ENCODE peak calls at places on chromosomes 16 and 17, in seven cellular contexts. One of them, this sample, is unnamed.
A peak's percentile ranks its signal among the peaks of the same experiment; 100 is the strongest.

GRCh38 chr17:46785696-46786095 is 32.8 kb downstream of the WNT3 start:
- DNase-seq in GM13976: no peak
- DNase-seq in heart left ventricle: no peak
- DNase-seq in cardiac fibroblast: no peak
- DNase-seq in GM23338: peak; percentile 59
- DNase-seq in neural progenitor cell: peak; percentile 80
- DNase-seq in mucosa of descending colon: no peak
- DNase-seq in this sample: no peak

GRCh38 chr16:27860091-27860490 is 203.4 kb downstream of the GSG1L start:
- DNase-seq in GM13976: no peak
- DNase-seq in heart left ventricle: no peak
- DNase-seq in cardiac fibroblast: no peak
- DNase-seq in GM23338: no peak
- DNase-seq in neural progenitor cell: no peak
- DNase-seq in mucosa of descending colon: no peak
- DNase-seq in this sample: no peak

GRCh38 chr17:60675997-60676396 is 1.7 kb upstream of the BCAS3 start:
- DNase-seq in GM13976: no peak
- DNase-seq in heart left ventricle: no peak
- DNase-seq in cardiac fibroblast: no peak
- DNase-seq in GM23338: no peak
- DNase-seq in neural progenitor cell: no peak
- DNase-seq in mucosa of descending colon: no peak
- DNase-seq in this sample: no peak

GRCh38 chr16:17269434-17269833 is 201.3 kb downstream of the XYLT1 start:
- DNase-seq in GM13976: no peak
- DNase-seq in heart left ventricle: no peak
- DNase-seq in cardiac fibroblast: peak; percentile 9
- DNase-seq in GM23338: no peak
- DNase-seq in neural progenitor cell: no peak
- DNase-seq in mucosa of descending colon: no peak
- DNase-seq in this sample: no peak

GRCh38 chr16:3065069-3065741 is at the start of gene IL32:
- DNase-seq in GM13976: peak; percentile 77
- DNase-seq in heart left ventricle: peak; percentile 87
- DNase-seq in cardiac fibroblast: peak; percentile 95
- DNase-seq in GM23338: no peak
- DNase-seq in neural progenitor cell: no peak
- DNase-seq in mucosa of descending colon: peak; percentile 84
- DNase-seq in this sample: peak; percentile 69

GRCh38 chr16:78543066-78543465 is 443.6 kb downstream of the WWOX start:
- DNase-seq in GM13976: no peak
- DNase-seq in heart left ventricle: no peak
- DNase-seq in cardiac fibroblast: no peak
- DNase-seq in GM23338: no peak
- DNase-seq in neural progenitor cell: no peak
- DNase-seq in mucosa of descending colon: no peak
- DNase-seq in this sample: no peak

GRCh38 chr17:51818777-51819176 is 339.7 kb downstream of the CA10 start:
- DNase-seq in GM13976: no peak
- DNase-seq in heart left ventricle: no peak
- DNase-seq in cardiac fibroblast: no peak
- DNase-seq in GM23338: no peak
- DNase-seq in neural progenitor cell: no peak
- DNase-seq in mucosa of descending colon: no peak
- DNase-seq in this sample: no peak

GRCh38 chr17:59769891-59770290 is 62.4 kb downstream of the VMP1 start:
- DNase-seq in GM13976: no peak
- DNase-seq in heart left ventricle: no peak
- DNase-seq in cardiac fibroblast: peak; percentile 73
- DNase-seq in GM23338: no peak
- DNase-seq in neural progenitor cell: no peak
- DNase-seq in mucosa of descending colon: no peak
- DNase-seq in this sample: no peak

GRCh38 chr17:57735707-57736106 is 9.4 kb downstream of the CCDC182 start:
- DNase-seq in GM13976: no peak
- DNase-seq in heart left ventricle: no peak
- DNase-seq in cardiac fibroblast: no peak
- DNase-seq in GM23338: peak; percentile 75
- DNase-seq in neural progenitor cell: peak; percentile 55
- DNase-seq in mucosa of descending colon: no peak
- DNase-seq in this sample: peak; percentile 31
- TF ChIP-seq CTCF in GM13976: peak; percentile 22
- TF ChIP-seq CTCF in heart left ventricle: peak; percentile 23
- TF ChIP-seq CTCF in cardiac fibroblast: no peak
- TF ChIP-seq CTCF in GM23338: peak; percentile 55
- TF ChIP-seq CTCF in neural progenitor cell: peak; percentile 56
- TF ChIP-seq CTCF in mucosa of descending colon: no peak
- TF ChIP-seq CTCF in this sample: peak; percentile 46

DNA sequence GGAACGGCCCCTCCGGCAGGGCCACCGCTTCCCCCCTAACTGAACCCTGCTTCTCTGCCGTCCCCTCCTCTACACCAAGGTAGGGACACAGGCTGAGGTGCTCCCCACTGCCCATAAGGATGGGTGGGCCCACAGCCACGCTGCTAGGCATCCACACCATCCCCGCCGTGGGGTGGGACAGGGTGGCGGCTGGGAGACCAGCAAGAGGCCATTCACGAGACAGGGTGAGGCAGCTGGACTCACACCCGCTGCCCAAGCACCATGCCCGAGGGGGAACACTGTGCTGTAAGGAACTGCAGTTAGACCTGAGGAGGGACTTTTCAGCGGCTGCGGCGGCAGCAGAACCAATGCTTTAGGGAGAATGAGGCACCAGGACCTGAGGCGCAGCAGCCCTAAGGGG is 47.5 kb upstream of the RRN3 start:
- DNase-seq in GM13976: no peak
- DNase-seq in heart left ventricle: no peak
- DNase-seq in cardiac fibroblast: no peak
- DNase-seq in GM23338: no peak
- DNase-seq in neural progenitor cell: no peak
- DNase-seq in mucosa of descending colon: peak; percentile 25
- DNase-seq in this sample: no peak
- TF ChIP-seq CTCF in GM13976: no peak
- TF ChIP-seq CTCF in heart left ventricle: no peak
- TF ChIP-seq CTCF in cardiac fibroblast: no peak
- TF ChIP-seq CTCF in GM23338: no peak
- TF ChIP-seq CTCF in neural progenitor cell: no peak
- TF ChIP-seq CTCF in mucosa of descending colon: no peak
- TF ChIP-seq CTCF in this sample: no peak

GRCh38 chr17:29867643-29868181 is 62.3 kb downstream of the SSH2 start:
- DNase-seq in GM13976: no peak
- DNase-seq in heart left ventricle: no peak
- DNase-seq in cardiac fibroblast: no peak
- DNase-seq in GM23338: peak; percentile 39
- DNase-seq in neural progenitor cell: no peak
- DNase-seq in mucosa of descending colon: no peak
- DNase-seq in this sample: no peak
- TF ChIP-seq CTCF in GM13976: no peak
- TF ChIP-seq CTCF in heart left ventricle: peak; percentile 14
- TF ChIP-seq CTCF in cardiac fibroblast: no peak
- TF ChIP-seq CTCF in GM23338: peak; percentile 52
- TF ChIP-seq CTCF in neural progenitor cell: peak; percentile 39
- TF ChIP-seq CTCF in mucosa of descending colon: no peak
- TF ChIP-seq CTCF in this sample: peak; percentile 23

DNA sequence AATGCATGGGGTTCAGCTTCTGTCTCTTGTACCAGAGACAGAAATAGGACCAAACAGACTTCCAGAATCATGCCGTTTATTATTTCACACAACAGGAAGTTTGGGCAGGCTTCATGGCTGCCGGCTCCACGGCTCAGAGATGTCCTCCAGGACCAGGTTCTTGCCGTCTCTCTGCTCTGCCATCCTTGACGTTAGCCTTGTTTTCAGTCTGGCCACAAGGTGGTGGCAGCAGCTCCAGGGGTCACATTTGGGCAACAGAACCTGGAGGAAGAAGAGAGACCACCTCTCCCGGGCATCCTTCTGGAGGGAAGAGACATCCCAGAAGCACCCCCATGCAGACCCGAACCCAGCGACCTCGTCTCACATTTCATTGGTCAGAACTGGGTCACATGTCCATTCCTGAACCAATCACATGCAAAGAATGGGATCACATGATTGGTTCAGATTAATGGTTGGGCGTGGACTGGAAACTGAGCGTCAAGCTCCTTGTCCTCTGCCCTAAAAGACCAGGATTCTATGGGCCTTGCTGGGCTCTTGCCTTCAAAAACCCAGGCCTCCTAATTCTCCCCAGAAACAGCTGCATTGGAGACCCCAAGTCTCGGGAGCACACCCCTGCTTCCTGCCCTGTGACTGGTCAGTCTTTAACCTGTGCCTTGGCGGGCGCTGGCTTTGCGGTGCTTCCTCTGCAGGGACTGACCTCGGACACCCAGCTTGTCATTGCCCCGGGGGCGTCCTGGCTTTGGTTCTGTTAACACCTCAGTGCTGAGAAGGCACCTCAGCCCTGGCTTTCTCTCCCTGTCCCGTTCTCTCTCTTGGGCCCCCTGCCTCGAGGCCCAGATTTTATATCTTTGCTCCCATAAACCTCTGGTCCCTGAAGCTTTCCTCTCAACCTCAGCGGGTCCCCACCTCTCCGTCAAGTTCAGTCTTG is 63.3 kb downstream of the IRF8 start:
- DNase-seq in GM13976: no peak
- DNase-seq in heart left ventricle: no peak
- DNase-seq in cardiac fibroblast: no peak
- DNase-seq in GM23338: no peak
- DNase-seq in neural progenitor cell: no peak
- DNase-seq in mucosa of descending colon: no peak
- DNase-seq in this sample: no peak
- TF ChIP-seq CTCF in GM13976: peak; percentile 14
- TF ChIP-seq CTCF in heart left ventricle: no peak
- TF ChIP-seq CTCF in cardiac fibroblast: no peak
- TF ChIP-seq CTCF in GM23338: peak; percentile 16
- TF ChIP-seq CTCF in neural progenitor cell: no peak
- TF ChIP-seq CTCF in mucosa of descending colon: no peak
- TF ChIP-seq CTCF in this sample: no peak

DNA sequence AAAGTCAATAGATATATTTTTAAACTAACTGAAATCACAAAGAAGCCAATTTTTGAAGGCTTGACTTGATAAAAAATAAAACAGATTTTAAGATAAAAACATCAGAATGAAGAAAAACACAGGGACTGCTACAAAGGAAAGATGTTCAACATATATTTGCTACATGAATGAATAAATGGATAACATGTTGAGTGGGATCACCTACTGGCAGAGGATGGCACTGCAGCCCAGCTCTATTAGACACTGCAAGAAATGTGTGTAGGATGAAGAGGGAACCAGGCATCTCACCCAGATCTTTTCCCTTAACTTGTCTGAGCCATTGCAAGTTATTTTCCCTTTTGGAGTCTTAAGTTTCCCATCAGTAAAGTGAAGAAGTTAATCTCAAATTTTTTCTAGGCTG is 4.2 kb downstream of the AIPL1 start:
- DNase-seq in GM13976: no peak
- DNase-seq in heart left ventricle: no peak
- DNase-seq in cardiac fibroblast: no peak
- DNase-seq in GM23338: no peak
- DNase-seq in neural progenitor cell: no peak
- DNase-seq in mucosa of descending colon: no peak
- DNase-seq in this sample: no peak
- TF ChIP-seq CTCF in GM13976: no peak
- TF ChIP-seq CTCF in heart left ventricle: no peak
- TF ChIP-seq CTCF in cardiac fibroblast: peak; percentile 49
- TF ChIP-seq CTCF in GM23338: peak; percentile 59
- TF ChIP-seq CTCF in neural progenitor cell: peak; percentile 43
- TF ChIP-seq CTCF in mucosa of descending colon: no peak
- TF ChIP-seq CTCF in this sample: peak; percentile 22

DNA sequence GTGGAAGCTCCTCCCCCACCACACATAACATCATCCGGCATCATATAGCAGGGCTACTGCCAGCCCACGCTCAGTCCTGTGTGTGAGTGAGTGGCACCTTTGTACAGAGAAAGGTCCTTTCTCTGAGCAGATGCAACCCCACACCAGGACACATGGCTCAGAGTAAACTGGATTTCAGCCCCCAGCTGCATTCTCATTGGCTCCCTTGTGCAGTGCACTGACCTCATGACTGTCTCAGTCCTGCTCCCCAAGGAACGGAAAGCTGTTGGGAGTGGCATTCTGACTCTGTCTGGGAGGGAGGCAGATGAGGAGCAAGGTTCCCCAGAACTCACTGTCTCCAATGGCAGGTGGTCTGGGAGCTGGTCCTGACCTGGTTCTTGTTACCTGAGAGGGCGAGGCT is 244.1 kb downstream of the PHKB start:
- DNase-seq in GM13976: no peak
- DNase-seq in heart left ventricle: no peak
- DNase-seq in cardiac fibroblast: no peak
- DNase-seq in GM23338: peak; percentile 7
- DNase-seq in neural progenitor cell: no peak
- DNase-seq in mucosa of descending colon: no peak
- DNase-seq in this sample: no peak
- TF ChIP-seq CTCF in GM13976: no peak
- TF ChIP-seq CTCF in heart left ventricle: no peak
- TF ChIP-seq CTCF in cardiac fibroblast: no peak
- TF ChIP-seq CTCF in GM23338: no peak
- TF ChIP-seq CTCF in neural progenitor cell: no peak
- TF ChIP-seq CTCF in mucosa of descending colon: no peak
- TF ChIP-seq CTCF in this sample: no peak

DNA sequence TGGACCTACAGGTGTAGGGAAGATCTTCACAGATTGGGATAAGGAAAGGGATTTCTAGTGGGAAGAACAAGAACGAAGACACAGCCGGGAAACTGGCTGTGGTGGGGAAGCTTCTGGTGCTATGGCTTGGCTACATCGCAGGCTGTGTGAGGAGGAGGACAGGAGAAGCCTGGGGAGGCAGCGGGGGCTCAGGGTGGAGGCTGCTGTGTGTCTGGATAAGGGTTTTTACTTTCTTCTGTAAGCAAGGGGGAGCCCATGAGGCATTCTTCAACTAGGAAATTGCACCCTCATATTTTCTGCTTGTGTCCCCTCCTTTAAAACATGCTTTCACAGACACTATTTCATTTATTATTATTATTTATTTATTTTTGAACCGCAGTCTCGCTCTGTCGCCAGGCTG is 2.9 kb upstream of the RHBDF2 start:
- DNase-seq in GM13976: no peak
- DNase-seq in heart left ventricle: no peak
- DNase-seq in cardiac fibroblast: no peak
- DNase-seq in GM23338: no peak
- DNase-seq in neural progenitor cell: peak; percentile 33
- DNase-seq in mucosa of descending colon: no peak
- DNase-seq in this sample: no peak
- TF ChIP-seq CTCF in GM13976: no peak
- TF ChIP-seq CTCF in heart left ventricle: no peak
- TF ChIP-seq CTCF in cardiac fibroblast: peak; percentile 13
- TF ChIP-seq CTCF in GM23338: no peak
- TF ChIP-seq CTCF in neural progenitor cell: no peak
- TF ChIP-seq CTCF in mucosa of descending colon: no peak
- TF ChIP-seq CTCF in this sample: no peak